ENCODE peak calls at places on chromosomes 5 and 9, in five cellular contexts. I, E, N, X and F are unnamed samples.

GRCh38 chr9:86795861-86796497 is 151.3 kb downstream of the GAS1 start:
- DNase-seq in X (no peak), E (no peak), N (no peak), I (peak), F (peak)

GRCh38 chr5:14928661-14929060 is 57.1 kb upstream of the ANKH start:
- DNase-seq in E (no peak), I (no peak), N (no peak), X (no peak), F (peak)

GRCh38 chr5:41871866-41872265 is 1.6 kb upstream of the OXCT1 start:
- DNase-seq in I (peak), E (no peak), N (no peak), X (no peak), F (peak)

GRCh38 chr5:150559701-150560100 is 51.8 kb downstream of the NDST1 start:
- DNase-seq in N (no peak), X (no peak), E (no peak), I (no peak), F (peak)

GRCh38 chr9:125440411-125440810 is 178.8 kb downstream of the GAPVD1 start:
- DNase-seq in X (no peak), N (no peak), E (no peak), I (no peak), F (no peak)

GRCh38 chr5:126129431-126129830 is 293.8 kb upstream of the GRAMD2B start:
- DNase-seq in I (no peak), X (no peak), N (no peak), E (no peak), F (no peak)

GRCh38 chr5:154311362-154311761 is 120.8 kb downstream of the GALNT10 start:
- DNase-seq in E (no peak), N (no peak), I (no peak), X (no peak), F (no peak)

GRCh38 chr9:94139672-94140417 is 55.6 kb downstream of the PTPDC1 start:
- DNase-seq in X (no peak), I (peak), N (no peak), E (no peak), F (peak)

GRCh38 chr9:106583751-106584150 is 279.2 kb upstream of the ZNF462 start:
- DNase-seq in X (no peak), E (no peak), I (no peak), N (no peak), F (peak)

GRCh38 chr5:56480305-56481146 is 247.4 kb upstream of the ANKRD55 start:
- DNase-seq in E (peak), X (peak), I (peak), N (no peak), F (peak)

GRCh38 chr9:13716620-13717019 is 437.1 kb upstream of the MPDZ start:
- DNase-seq in E (no peak), X (no peak), N (no peak), I (no peak), F (no peak)

GRCh38 chr5:173055983-173056782 is at the start of gene CREBRF:
- DNase-seq in X (peak), N (peak), I (peak), E (peak), F (peak)
- H3K4me3 ChIP-seq in X (peak), N (peak), I (peak), E (peak), F (peak)

DNA sequence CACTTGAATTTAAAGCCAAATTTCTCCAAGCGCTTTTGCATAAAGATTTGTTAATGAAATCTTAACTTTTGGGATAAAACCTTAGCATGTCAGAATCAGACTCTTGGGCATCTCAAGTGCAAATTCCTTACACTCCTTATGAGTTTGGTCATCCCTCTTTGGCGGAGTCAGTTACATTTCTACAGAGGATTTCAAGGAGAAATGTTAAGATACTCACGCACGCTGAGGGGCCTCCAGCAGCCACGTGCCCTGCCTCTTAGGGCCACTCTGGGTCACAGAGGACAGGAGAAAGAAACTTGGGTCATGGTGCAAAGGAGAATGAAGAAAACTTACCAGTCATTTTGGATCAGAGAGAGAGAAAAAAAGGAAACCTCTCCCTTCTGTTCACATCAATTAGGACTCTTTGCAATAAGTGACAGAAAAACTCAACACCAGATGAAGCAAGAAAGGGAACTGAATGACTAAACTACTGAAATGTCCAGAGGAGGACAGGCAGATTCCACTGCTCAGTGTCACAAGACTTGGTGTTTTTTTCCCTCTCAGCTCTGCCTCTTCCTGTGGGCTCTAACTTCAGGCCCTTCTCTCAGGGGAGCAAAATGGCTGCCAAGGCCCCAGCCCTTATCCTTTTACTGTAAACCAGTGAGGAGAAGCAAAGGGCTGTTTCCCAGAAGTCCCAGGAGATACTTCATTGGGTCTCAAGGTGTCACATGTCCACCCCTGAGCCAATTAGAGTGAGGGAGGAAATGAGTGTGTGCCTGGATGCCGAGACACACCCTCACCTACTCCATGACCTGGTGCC is 63.3 kb upstream of the NFIL3 start:
- DNase-seq in I (no peak), E (no peak), X (no peak), N (no peak), F (peak)
- H3K4me3 ChIP-seq in I (no peak), E (no peak), X (no peak), N (no peak), F (no peak)

GRCh38 chr5:40680741-40681350 is 1.1 kb downstream of the PTGER4 start:
- DNase-seq in N (peak), I (peak), E (peak), X (no peak), F (peak)
- H3K4me3 ChIP-seq in N (peak), I (peak), E (peak), X (no peak), F (peak)

DNA sequence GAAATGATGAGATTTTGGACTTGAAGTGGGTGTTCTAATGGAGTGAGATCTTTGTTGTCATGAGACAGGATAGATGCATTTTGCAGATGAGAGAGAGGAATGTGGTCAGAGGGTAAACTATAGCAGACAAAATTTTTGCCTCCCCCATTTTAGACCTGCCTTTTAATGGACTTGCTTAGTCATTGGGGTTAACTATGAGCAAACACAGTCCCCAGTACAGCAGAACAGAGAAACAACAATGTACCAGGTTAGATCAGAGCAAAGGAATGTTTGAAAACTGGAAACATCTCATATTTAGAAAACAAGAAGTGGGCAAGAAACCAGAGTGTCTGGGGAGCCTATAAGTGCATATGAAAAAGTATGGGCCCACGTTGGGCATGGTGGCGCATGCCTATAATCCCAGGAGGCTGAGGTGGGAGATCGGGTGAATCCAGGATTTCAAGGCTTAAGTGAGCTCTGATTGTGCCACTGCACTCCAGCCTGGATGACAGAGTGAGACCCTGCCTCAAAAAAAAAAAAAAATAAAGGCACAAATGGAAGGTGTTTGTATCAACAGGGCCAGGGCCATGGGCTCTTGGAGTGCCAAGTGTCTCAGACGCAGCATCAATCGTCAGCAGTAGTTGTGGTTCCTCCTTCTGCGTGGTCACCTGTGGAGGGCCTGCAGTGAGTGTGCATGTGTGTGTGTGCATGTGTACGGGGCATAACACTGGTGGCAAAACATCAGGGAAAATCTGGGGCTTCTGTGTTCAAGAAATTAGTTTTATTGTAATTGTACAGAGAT is 214.4 kb upstream of the S1PR3 start:
- DNase-seq in E (no peak), I (no peak), N (no peak), X (no peak), F (peak)
- H3K4me3 ChIP-seq in E (no peak), I (no peak), N (no peak), X (no peak), F (no peak)

GRCh38 chr5:100904259-100904822 is 1.3 kb upstream of the ST8SIA4 start:
- DNase-seq in E (peak), X (no peak), N (peak), I (no peak), F (peak)
- H3K4me3 ChIP-seq in E (peak), X (peak), N (peak), I (no peak), F (peak)

DNA sequence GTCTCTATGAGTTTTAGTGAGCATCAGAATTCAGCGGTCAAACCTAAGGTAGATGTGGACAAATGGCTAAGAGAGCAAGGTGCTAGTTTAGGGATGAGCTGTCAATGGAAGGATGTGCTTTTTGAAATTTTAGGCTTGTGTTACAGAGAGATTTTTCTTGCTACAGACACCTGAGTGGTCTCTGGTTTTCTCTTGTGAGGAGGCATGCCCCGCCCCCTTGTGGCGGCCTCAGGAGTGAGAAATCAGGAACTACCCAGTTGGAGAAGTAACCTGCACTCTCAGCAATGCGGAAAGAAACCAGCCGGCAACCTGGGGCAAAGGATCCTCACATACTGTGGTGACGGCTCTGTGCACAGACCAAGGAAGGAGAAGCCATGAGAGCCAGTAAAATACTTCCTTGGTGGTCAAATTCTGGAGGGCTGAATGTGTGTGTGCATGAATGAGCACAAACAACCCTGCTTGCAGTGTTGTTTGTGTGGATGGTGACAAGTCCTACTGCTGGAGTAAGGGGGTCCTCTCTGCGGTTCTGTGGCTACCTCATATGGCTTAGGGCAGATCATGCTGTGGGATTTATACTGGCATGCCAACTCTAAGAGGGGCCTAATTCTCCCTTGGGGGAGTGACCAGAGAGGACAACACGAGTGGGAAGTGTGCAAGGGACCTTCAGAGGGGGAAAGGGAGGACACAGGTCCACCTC is 16.7 kb upstream of the HSD17B4 start:
- DNase-seq in E (peak), I (no peak), N (peak), X (no peak), F (peak)
- H3K4me3 ChIP-seq in E (no peak), I (no peak), N (no peak), X (no peak), F (no peak)

GRCh38 chr5:54491326-54491725 is 26.2 kb upstream of the SNX18 start:
- DNase-seq in I (no peak), X (no peak), E (no peak), N (no peak), F (no peak)

GRCh38 chr5:54495027-54495426 is 22.5 kb upstream of the SNX18 start:
- DNase-seq in E (no peak), I (no peak), N (no peak), X (no peak), F (no peak)

DNA sequence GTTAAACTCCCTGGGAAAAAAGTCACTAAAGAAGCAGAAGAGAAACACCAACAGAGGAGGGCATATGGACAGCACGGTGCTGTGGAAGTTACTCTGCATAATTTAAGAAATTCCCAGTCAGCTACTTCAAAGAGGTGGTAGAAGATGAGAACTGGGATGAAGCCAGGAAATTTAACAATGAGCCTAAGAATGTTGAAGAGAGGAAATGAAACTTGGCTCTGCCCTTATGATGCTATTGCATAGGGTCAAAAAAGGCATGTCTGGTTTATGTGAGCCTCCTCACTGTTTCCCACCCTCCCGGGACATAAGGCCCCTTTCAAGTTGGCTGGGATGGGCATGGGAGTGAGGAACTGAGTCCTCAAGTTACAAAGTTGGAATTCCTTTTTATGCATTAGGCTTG is 25.4 kb upstream of the SNX18 start:
- DNase-seq in N (no peak), I (no peak), X (no peak), E (no peak), F (no peak)
- H3K4me3 ChIP-seq in N (no peak), I (no peak), X (no peak), E (no peak), F (no peak)

GRCh38 chr9:113516840-113517577 is 53.5 kb downstream of the RGS3 start:
- DNase-seq in I (no peak), X (no peak), E (peak), N (peak), F (no peak)
- H3K4me3 ChIP-seq in I (no peak), X (no peak), E (peak), N (peak), F (no peak)

GRCh38 chr9:133701981-133702797 is 36.0 kb downstream of the SARDH start:
- DNase-seq in N (peak), X (no peak), E (peak), I (peak), F (no peak)
- H3K4me3 ChIP-seq in N (peak), X (no peak), E (peak), I (peak), F (peak)